ENCODE peak calls at places on chromosome 11, in five cellular contexts. One of them, this sample, is unnamed.

GRCh38 chr11:65559951-65560537 is 1.9 kb upstream of the LTBP3 start:
- DNase-seq in globus pallidus: peak; percentile 64
- DNase-seq in stimulated activated CD8-positive, alpha-beta memory T cell treated with anti-CD3 and anti-CD28 coated beads, Interleukin-12 subunit alpha, Interleukin-12 subunit beta, amount 100 ng/mL, for 1 hour: no peak
- DNase-seq in GM10248: no peak
- DNase-seq in activated naive CD8-positive, alpha-beta T cell treated with anti-CD3 and anti-CD28 coated beads for 36 hours: no peak
- DNase-seq in this sample: no peak

GRCh38 chr11:60251485-60252207 is 8.7 kb upstream of the MS4A4E start:
- DNase-seq in globus pallidus: peak; percentile 20
- DNase-seq in stimulated activated CD8-positive, alpha-beta memory T cell treated with anti-CD3 and anti-CD28 coated beads, Interleukin-12 subunit alpha, Interleukin-12 subunit beta, amount 100 ng/mL, for 1 hour: no peak
- DNase-seq in GM10248: no peak
- DNase-seq in activated naive CD8-positive, alpha-beta T cell treated with anti-CD3 and anti-CD28 coated beads for 36 hours: peak; percentile 23
- DNase-seq in this sample: no peak

GRCh38 chr11:112300094-112300786 is 39.6 kb upstream of the PLET1 start:
- DNase-seq in globus pallidus: peak; percentile 45
- DNase-seq in stimulated activated CD8-positive, alpha-beta memory T cell treated with anti-CD3 and anti-CD28 coated beads, Interleukin-12 subunit alpha, Interleukin-12 subunit beta, amount 100 ng/mL, for 1 hour: no peak
- DNase-seq in GM10248: no peak
- DNase-seq in activated naive CD8-positive, alpha-beta T cell treated with anti-CD3 and anti-CD28 coated beads for 36 hours: no peak
- DNase-seq in this sample: no peak

GRCh38 chr11:16861867-16862266 is 123.4 kb downstream of the C11orf58 start:
- DNase-seq in globus pallidus: no peak
- DNase-seq in stimulated activated CD8-positive, alpha-beta memory T cell treated with anti-CD3 and anti-CD28 coated beads, Interleukin-12 subunit alpha, Interleukin-12 subunit beta, amount 100 ng/mL, for 1 hour: no peak
- DNase-seq in GM10248: no peak
- DNase-seq in activated naive CD8-positive, alpha-beta T cell treated with anti-CD3 and anti-CD28 coated beads for 36 hours: no peak
- DNase-seq in this sample: no peak

GRCh38 chr11:74434528-74434927 is 32.8 kb downstream of the KCNE3 start:
- DNase-seq in globus pallidus: no peak
- DNase-seq in stimulated activated CD8-positive, alpha-beta memory T cell treated with anti-CD3 and anti-CD28 coated beads, Interleukin-12 subunit alpha, Interleukin-12 subunit beta, amount 100 ng/mL, for 1 hour: no peak
- DNase-seq in GM10248: no peak
- DNase-seq in activated naive CD8-positive, alpha-beta T cell treated with anti-CD3 and anti-CD28 coated beads for 36 hours: no peak
- DNase-seq in this sample: no peak

GRCh38 chr11:113778111-113778910 is 1.3 kb upstream of the CLDN25 start:
- DNase-seq in globus pallidus: peak; percentile 81
- DNase-seq in stimulated activated CD8-positive, alpha-beta memory T cell treated with anti-CD3 and anti-CD28 coated beads, Interleukin-12 subunit alpha, Interleukin-12 subunit beta, amount 100 ng/mL, for 1 hour: no peak
- DNase-seq in GM10248: no peak
- DNase-seq in activated naive CD8-positive, alpha-beta T cell treated with anti-CD3 and anti-CD28 coated beads for 36 hours: no peak
- DNase-seq in this sample: no peak

GRCh38 chr11:72591785-72592490 is 82.3 kb downstream of the PDE2A start:
- DNase-seq in globus pallidus: no peak
- DNase-seq in stimulated activated CD8-positive, alpha-beta memory T cell treated with anti-CD3 and anti-CD28 coated beads, Interleukin-12 subunit alpha, Interleukin-12 subunit beta, amount 100 ng/mL, for 1 hour: peak; percentile 24
- DNase-seq in GM10248: no peak
- DNase-seq in activated naive CD8-positive, alpha-beta T cell treated with anti-CD3 and anti-CD28 coated beads for 36 hours: peak; percentile 73
- DNase-seq in this sample: no peak

GRCh38 chr11:64545605-64546004 is 45.4 kb upstream of the SLC22A12 start:
- DNase-seq in globus pallidus: no peak
- DNase-seq in stimulated activated CD8-positive, alpha-beta memory T cell treated with anti-CD3 and anti-CD28 coated beads, Interleukin-12 subunit alpha, Interleukin-12 subunit beta, amount 100 ng/mL, for 1 hour: no peak
- DNase-seq in GM10248: no peak
- DNase-seq in activated naive CD8-positive, alpha-beta T cell treated with anti-CD3 and anti-CD28 coated beads for 36 hours: no peak
- DNase-seq in this sample: no peak

GRCh38 chr11:130652671-130653335 is 204.4 kb downstream of the ADAMTS15 start:
- DNase-seq in globus pallidus: no peak
- DNase-seq in stimulated activated CD8-positive, alpha-beta memory T cell treated with anti-CD3 and anti-CD28 coated beads, Interleukin-12 subunit alpha, Interleukin-12 subunit beta, amount 100 ng/mL, for 1 hour: no peak
- DNase-seq in GM10248: no peak
- DNase-seq in activated naive CD8-positive, alpha-beta T cell treated with anti-CD3 and anti-CD28 coated beads for 36 hours: no peak
- DNase-seq in this sample: peak; percentile 80

GRCh38 chr11:64864473-64865285 is 13.7 kb downstream of the EHD1 start:
- DNase-seq in globus pallidus: no peak
- DNase-seq in stimulated activated CD8-positive, alpha-beta memory T cell treated with anti-CD3 and anti-CD28 coated beads, Interleukin-12 subunit alpha, Interleukin-12 subunit beta, amount 100 ng/mL, for 1 hour: no peak
- DNase-seq in GM10248: peak; percentile 66
- DNase-seq in activated naive CD8-positive, alpha-beta T cell treated with anti-CD3 and anti-CD28 coated beads for 36 hours: peak; percentile 79
- DNase-seq in this sample: no peak

GRCh38 chr11:76605338-76606074 is 65.0 kb downstream of the LRRC32 start:
- DNase-seq in globus pallidus: no peak
- DNase-seq in stimulated activated CD8-positive, alpha-beta memory T cell treated with anti-CD3 and anti-CD28 coated beads, Interleukin-12 subunit alpha, Interleukin-12 subunit beta, amount 100 ng/mL, for 1 hour: no peak
- DNase-seq in GM10248: no peak
- DNase-seq in activated naive CD8-positive, alpha-beta T cell treated with anti-CD3 and anti-CD28 coated beads for 36 hours: no peak
- DNase-seq in this sample: no peak

GRCh38 chr11:74648894-74649293 is 56.5 kb downstream of the POLD3 start:
- DNase-seq in globus pallidus: no peak
- DNase-seq in stimulated activated CD8-positive, alpha-beta memory T cell treated with anti-CD3 and anti-CD28 coated beads, Interleukin-12 subunit alpha, Interleukin-12 subunit beta, amount 100 ng/mL, for 1 hour: no peak
- DNase-seq in GM10248: no peak
- DNase-seq in activated naive CD8-positive, alpha-beta T cell treated with anti-CD3 and anti-CD28 coated beads for 36 hours: no peak
- DNase-seq in this sample: no peak

GRCh38 chr11:44793350-44794090 is 66.8 kb downstream of the TSPAN18 start:
- DNase-seq in globus pallidus: no peak
- DNase-seq in stimulated activated CD8-positive, alpha-beta memory T cell treated with anti-CD3 and anti-CD28 coated beads, Interleukin-12 subunit alpha, Interleukin-12 subunit beta, amount 100 ng/mL, for 1 hour: no peak
- DNase-seq in GM10248: no peak
- DNase-seq in activated naive CD8-positive, alpha-beta T cell treated with anti-CD3 and anti-CD28 coated beads for 36 hours: no peak
- DNase-seq in this sample: no peak

GRCh38 chr11:441418-442274 is at the start of gene ANO9:
- DNase-seq in globus pallidus: no peak
- DNase-seq in stimulated activated CD8-positive, alpha-beta memory T cell treated with anti-CD3 and anti-CD28 coated beads, Interleukin-12 subunit alpha, Interleukin-12 subunit beta, amount 100 ng/mL, for 1 hour: peak; percentile 37
- DNase-seq in GM10248: peak; percentile 90
- DNase-seq in activated naive CD8-positive, alpha-beta T cell treated with anti-CD3 and anti-CD28 coated beads for 36 hours: peak; percentile 73
- DNase-seq in this sample: peak; percentile 67

GRCh38 chr11:16956538-16957153 is 57.6 kb downstream of the PLEKHA7 start:
- DNase-seq in globus pallidus: no peak
- DNase-seq in stimulated activated CD8-positive, alpha-beta memory T cell treated with anti-CD3 and anti-CD28 coated beads, Interleukin-12 subunit alpha, Interleukin-12 subunit beta, amount 100 ng/mL, for 1 hour: no peak
- DNase-seq in GM10248: no peak
- DNase-seq in activated naive CD8-positive, alpha-beta T cell treated with anti-CD3 and anti-CD28 coated beads for 36 hours: no peak
- DNase-seq in this sample: no peak

GRCh38 chr11:73087730-73088129 is 54.4 kb downstream of the FCHSD2 start:
- DNase-seq in globus pallidus: no peak
- DNase-seq in stimulated activated CD8-positive, alpha-beta memory T cell treated with anti-CD3 and anti-CD28 coated beads, Interleukin-12 subunit alpha, Interleukin-12 subunit beta, amount 100 ng/mL, for 1 hour: no peak
- DNase-seq in GM10248: no peak
- DNase-seq in activated naive CD8-positive, alpha-beta T cell treated with anti-CD3 and anti-CD28 coated beads for 36 hours: no peak
- DNase-seq in this sample: peak; percentile 48

GRCh38 chr11:64629796-64630562 is 39.0 kb downstream of the SLC22A12 start:
- DNase-seq in globus pallidus: no peak
- DNase-seq in stimulated activated CD8-positive, alpha-beta memory T cell treated with anti-CD3 and anti-CD28 coated beads, Interleukin-12 subunit alpha, Interleukin-12 subunit beta, amount 100 ng/mL, for 1 hour: no peak
- DNase-seq in GM10248: no peak
- DNase-seq in activated naive CD8-positive, alpha-beta T cell treated with anti-CD3 and anti-CD28 coated beads for 36 hours: no peak
- DNase-seq in this sample: no peak

GRCh38 chr11:70048279-70049024 is 29.7 kb upstream of the ANO1 start:
- DNase-seq in globus pallidus: no peak
- DNase-seq in stimulated activated CD8-positive, alpha-beta memory T cell treated with anti-CD3 and anti-CD28 coated beads, Interleukin-12 subunit alpha, Interleukin-12 subunit beta, amount 100 ng/mL, for 1 hour: no peak
- DNase-seq in GM10248: no peak
- DNase-seq in activated naive CD8-positive, alpha-beta T cell treated with anti-CD3 and anti-CD28 coated beads for 36 hours: no peak
- DNase-seq in this sample: no peak

GRCh38 chr11:95577716-95578460 is 211.7 kb downstream of the FAM76B start:
- DNase-seq in globus pallidus: no peak
- DNase-seq in stimulated activated CD8-positive, alpha-beta memory T cell treated with anti-CD3 and anti-CD28 coated beads, Interleukin-12 subunit alpha, Interleukin-12 subunit beta, amount 100 ng/mL, for 1 hour: no peak
- DNase-seq in GM10248: no peak
- DNase-seq in activated naive CD8-positive, alpha-beta T cell treated with anti-CD3 and anti-CD28 coated beads for 36 hours: no peak
- DNase-seq in this sample: no peak

GRCh38 chr11:125200441-125200840 is 35.9 kb downstream of the PKNOX2 start:
- DNase-seq in globus pallidus: no peak
- DNase-seq in stimulated activated CD8-positive, alpha-beta memory T cell treated with anti-CD3 and anti-CD28 coated beads, Interleukin-12 subunit alpha, Interleukin-12 subunit beta, amount 100 ng/mL, for 1 hour: no peak
- DNase-seq in GM10248: no peak
- DNase-seq in activated naive CD8-positive, alpha-beta T cell treated with anti-CD3 and anti-CD28 coated beads for 36 hours: no peak
- DNase-seq in this sample: no peak

GRCh38 chr11:44817207-44817944 is 90.6 kb downstream of the TSPAN18 start:
- DNase-seq in globus pallidus: no peak
- DNase-seq in stimulated activated CD8-positive, alpha-beta memory T cell treated with anti-CD3 and anti-CD28 coated beads, Interleukin-12 subunit alpha, Interleukin-12 subunit beta, amount 100 ng/mL, for 1 hour: no peak
- DNase-seq in GM10248: no peak
- DNase-seq in activated naive CD8-positive, alpha-beta T cell treated with anti-CD3 and anti-CD28 coated beads for 36 hours: no peak
- DNase-seq in this sample: no peak

GRCh38 chr11:17596310-17596669 is 49.2 kb downstream of the OTOG start:
- DNase-seq in globus pallidus: no peak
- DNase-seq in stimulated activated CD8-positive, alpha-beta memory T cell treated with anti-CD3 and anti-CD28 coated beads, Interleukin-12 subunit alpha, Interleukin-12 subunit beta, amount 100 ng/mL, for 1 hour: no peak
- DNase-seq in GM10248: no peak
- DNase-seq in activated naive CD8-positive, alpha-beta T cell treated with anti-CD3 and anti-CD28 coated beads for 36 hours: no peak
- DNase-seq in this sample: no peak

GRCh38 chr11:66068154-66068821 is 1.8 kb upstream of the PACS1 start:
- DNase-seq in globus pallidus: peak; percentile 54
- DNase-seq in stimulated activated CD8-positive, alpha-beta memory T cell treated with anti-CD3 and anti-CD28 coated beads, Interleukin-12 subunit alpha, Interleukin-12 subunit beta, amount 100 ng/mL, for 1 hour: peak; percentile 64
- DNase-seq in GM10248: peak; percentile 70
- DNase-seq in activated naive CD8-positive, alpha-beta T cell treated with anti-CD3 and anti-CD28 coated beads for 36 hours: peak; percentile 77
- DNase-seq in this sample: peak; percentile 74

GRCh38 chr11:128501576-128502549 is 85.5 kb downstream of the ETS1 start:
- DNase-seq in globus pallidus: peak; percentile 83
- DNase-seq in stimulated activated CD8-positive, alpha-beta memory T cell treated with anti-CD3 and anti-CD28 coated beads, Interleukin-12 subunit alpha, Interleukin-12 subunit beta, amount 100 ng/mL, for 1 hour: no peak
- DNase-seq in GM10248: no peak
- DNase-seq in activated naive CD8-positive, alpha-beta T cell treated with anti-CD3 and anti-CD28 coated beads for 36 hours: no peak
- DNase-seq in this sample: no peak

GRCh38 chr11:77199346-77199745 is 71.3 kb downstream of the MYO7A start:
- DNase-seq in globus pallidus: no peak
- DNase-seq in stimulated activated CD8-positive, alpha-beta memory T cell treated with anti-CD3 and anti-CD28 coated beads, Interleukin-12 subunit alpha, Interleukin-12 subunit beta, amount 100 ng/mL, for 1 hour: no peak
- DNase-seq in GM10248: no peak
- DNase-seq in activated naive CD8-positive, alpha-beta T cell treated with anti-CD3 and anti-CD28 coated beads for 36 hours: no peak
- DNase-seq in this sample: no peak

GRCh38 chr11:10322830-10323792 is 18.2 kb downstream of the ADM start:
- DNase-seq in globus pallidus: peak; percentile 51
- DNase-seq in stimulated activated CD8-positive, alpha-beta memory T cell treated with anti-CD3 and anti-CD28 coated beads, Interleukin-12 subunit alpha, Interleukin-12 subunit beta, amount 100 ng/mL, for 1 hour: no peak
- DNase-seq in GM10248: peak; percentile 51
- DNase-seq in activated naive CD8-positive, alpha-beta T cell treated with anti-CD3 and anti-CD28 coated beads for 36 hours: peak; percentile 50
- DNase-seq in this sample: no peak

GRCh38 chr11:122494171-122494570 is 161.4 kb upstream of the UBASH3B start:
- DNase-seq in globus pallidus: no peak
- DNase-seq in stimulated activated CD8-positive, alpha-beta memory T cell treated with anti-CD3 and anti-CD28 coated beads, Interleukin-12 subunit alpha, Interleukin-12 subunit beta, amount 100 ng/mL, for 1 hour: no peak
- DNase-seq in GM10248: no peak
- DNase-seq in activated naive CD8-positive, alpha-beta T cell treated with anti-CD3 and anti-CD28 coated beads for 36 hours: no peak
- DNase-seq in this sample: no peak

GRCh38 chr11:124070906-124071621 is 29.9 kb upstream of the OR10G7 start:
- DNase-seq in globus pallidus: peak; percentile 73
- DNase-seq in stimulated activated CD8-positive, alpha-beta memory T cell treated with anti-CD3 and anti-CD28 coated beads, Interleukin-12 subunit alpha, Interleukin-12 subunit beta, amount 100 ng/mL, for 1 hour: peak; percentile 47
- DNase-seq in GM10248: peak; percentile 67
- DNase-seq in activated naive CD8-positive, alpha-beta T cell treated with anti-CD3 and anti-CD28 coated beads for 36 hours: peak; percentile 60
- DNase-seq in this sample: peak; percentile 69

GRCh38 chr11:73147771-73148681 is 5.9 kb upstream of the FCHSD2 start:
- DNase-seq in globus pallidus: no peak
- DNase-seq in stimulated activated CD8-positive, alpha-beta memory T cell treated with anti-CD3 and anti-CD28 coated beads, Interleukin-12 subunit alpha, Interleukin-12 subunit beta, amount 100 ng/mL, for 1 hour: no peak
- DNase-seq in GM10248: no peak
- DNase-seq in activated naive CD8-positive, alpha-beta T cell treated with anti-CD3 and anti-CD28 coated beads for 36 hours: no peak
- DNase-seq in this sample: no peak

GRCh38 chr11:57320067-57320718 is 4.6 kb downstream of the TNKS1BP1 start:
- DNase-seq in globus pallidus: no peak
- DNase-seq in stimulated activated CD8-positive, alpha-beta memory T cell treated with anti-CD3 and anti-CD28 coated beads, Interleukin-12 subunit alpha, Interleukin-12 subunit beta, amount 100 ng/mL, for 1 hour: no peak
- DNase-seq in GM10248: no peak
- DNase-seq in activated naive CD8-positive, alpha-beta T cell treated with anti-CD3 and anti-CD28 coated beads for 36 hours: no peak
- DNase-seq in this sample: no peak

GRCh38 chr11:63667993-63668392 is 3.2 kb downstream of the ATL3 start:
- DNase-seq in globus pallidus: no peak
- DNase-seq in stimulated activated CD8-positive, alpha-beta memory T cell treated with anti-CD3 and anti-CD28 coated beads, Interleukin-12 subunit alpha, Interleukin-12 subunit beta, amount 100 ng/mL, for 1 hour: no peak
- DNase-seq in GM10248: no peak
- DNase-seq in activated naive CD8-positive, alpha-beta T cell treated with anti-CD3 and anti-CD28 coated beads for 36 hours: no peak
- DNase-seq in this sample: no peak

GRCh38 chr11:74018331-74019005 is 9.6 kb upstream of the UCP3 start:
- DNase-seq in globus pallidus: peak; percentile 75
- DNase-seq in stimulated activated CD8-positive, alpha-beta memory T cell treated with anti-CD3 and anti-CD28 coated beads, Interleukin-12 subunit alpha, Interleukin-12 subunit beta, amount 100 ng/mL, for 1 hour: no peak
- DNase-seq in GM10248: no peak
- DNase-seq in activated naive CD8-positive, alpha-beta T cell treated with anti-CD3 and anti-CD28 coated beads for 36 hours: no peak
- DNase-seq in this sample: peak; percentile 95

GRCh38 chr11:73236879-73237278 is 18.8 kb downstream of the P2RY2 start:
- DNase-seq in globus pallidus: no peak
- DNase-seq in stimulated activated CD8-positive, alpha-beta memory T cell treated with anti-CD3 and anti-CD28 coated beads, Interleukin-12 subunit alpha, Interleukin-12 subunit beta, amount 100 ng/mL, for 1 hour: no peak
- DNase-seq in GM10248: peak; percentile 79
- DNase-seq in activated naive CD8-positive, alpha-beta T cell treated with anti-CD3 and anti-CD28 coated beads for 36 hours: peak; percentile 22
- DNase-seq in this sample: peak; percentile 63

GRCh38 chr11:119474682-119475596 is 52.0 kb upstream of the THY1 start:
- DNase-seq in globus pallidus: peak; percentile 75
- DNase-seq in stimulated activated CD8-positive, alpha-beta memory T cell treated with anti-CD3 and anti-CD28 coated beads, Interleukin-12 subunit alpha, Interleukin-12 subunit beta, amount 100 ng/mL, for 1 hour: peak; percentile 13
- DNase-seq in GM10248: peak; percentile 71
- DNase-seq in activated naive CD8-positive, alpha-beta T cell treated with anti-CD3 and anti-CD28 coated beads for 36 hours: peak; percentile 50
- DNase-seq in this sample: peak; percentile 56

GRCh38 chr11:101357771-101358170 is 226.0 kb downstream of the TRPC6 start:
- DNase-seq in globus pallidus: no peak
- DNase-seq in stimulated activated CD8-positive, alpha-beta memory T cell treated with anti-CD3 and anti-CD28 coated beads, Interleukin-12 subunit alpha, Interleukin-12 subunit beta, amount 100 ng/mL, for 1 hour: no peak
- DNase-seq in GM10248: no peak
- DNase-seq in activated naive CD8-positive, alpha-beta T cell treated with anti-CD3 and anti-CD28 coated beads for 36 hours: no peak
- DNase-seq in this sample: no peak

GRCh38 chr11:103395612-103396011 is 286.4 kb downstream of the DYNC2H1 start:
- DNase-seq in globus pallidus: no peak
- DNase-seq in stimulated activated CD8-positive, alpha-beta memory T cell treated with anti-CD3 and anti-CD28 coated beads, Interleukin-12 subunit alpha, Interleukin-12 subunit beta, amount 100 ng/mL, for 1 hour: no peak
- DNase-seq in GM10248: no peak
- DNase-seq in activated naive CD8-positive, alpha-beta T cell treated with anti-CD3 and anti-CD28 coated beads for 36 hours: no peak
- DNase-seq in this sample: no peak

GRCh38 chr11:67373916-67374570 is 645 bp upstream of the CLCF1 start:
- DNase-seq in globus pallidus: no peak
- DNase-seq in stimulated activated CD8-positive, alpha-beta memory T cell treated with anti-CD3 and anti-CD28 coated beads, Interleukin-12 subunit alpha, Interleukin-12 subunit beta, amount 100 ng/mL, for 1 hour: peak; percentile 27
- DNase-seq in GM10248: peak; percentile 65
- DNase-seq in activated naive CD8-positive, alpha-beta T cell treated with anti-CD3 and anti-CD28 coated beads for 36 hours: peak; percentile 56
- DNase-seq in this sample: peak; percentile 90

GRCh38 chr11:80586464-80586863 is 1145.6 kb upstream of the TENM4 start:
- DNase-seq in globus pallidus: no peak
- DNase-seq in stimulated activated CD8-positive, alpha-beta memory T cell treated with anti-CD3 and anti-CD28 coated beads, Interleukin-12 subunit alpha, Interleukin-12 subunit beta, amount 100 ng/mL, for 1 hour: no peak
- DNase-seq in GM10248: no peak
- DNase-seq in activated naive CD8-positive, alpha-beta T cell treated with anti-CD3 and anti-CD28 coated beads for 36 hours: no peak
- DNase-seq in this sample: no peak